ENCODE peak calls at places on chromosomes 7 and 10, in ten cellular contexts. One of them, this sample, is unnamed.

GRCh38 chr7:30412810-30413504 is 65.6 kb downstream of the NOD1 start:
- DNase-seq in endodermal cell: peak
- DNase-seq in AG04450: peak
- DNase-seq in brain microvascular endothelial cell: peak
- DNase-seq in foreskin fibroblast: peak
- DNase-seq in right cardiac atrium: no peak
- DNase-seq in fibroblast of mammary gland: peak
- DNase-seq in cardiac muscle cell: peak
- DNase-seq in tibial artery: no peak
- DNase-seq in psoas muscle: no peak
- DNase-seq in this sample: peak

GRCh38 chr10:48976208-48976607 is 36.6 kb upstream of the LRRC18 start:
- DNase-seq in endodermal cell: peak
- DNase-seq in fibroblast of mammary gland: peak
- DNase-seq in psoas muscle: no peak
- DNase-seq in brain microvascular endothelial cell: no peak
- DNase-seq in right cardiac atrium: no peak
- DNase-seq in cardiac muscle cell: peak
- DNase-seq in foreskin fibroblast: no peak
- DNase-seq in AG04450: no peak
- DNase-seq in tibial artery: peak
- DNase-seq in this sample: no peak

GRCh38 chr10:126133906-126134703 is 237.7 kb downstream of the FANK1 start:
- DNase-seq in tibial artery: no peak
- DNase-seq in cardiac muscle cell: peak
- DNase-seq in right cardiac atrium: no peak
- DNase-seq in endodermal cell: no peak
- DNase-seq in foreskin fibroblast: peak
- DNase-seq in AG04450: peak
- DNase-seq in fibroblast of mammary gland: peak
- DNase-seq in brain microvascular endothelial cell: peak
- DNase-seq in psoas muscle: no peak
- DNase-seq in this sample: no peak

GRCh38 chr10:29688230-29688634 is 53.5 kb upstream of the SVIL start:
- DNase-seq in right cardiac atrium: no peak
- DNase-seq in AG04450: no peak
- DNase-seq in psoas muscle: no peak
- DNase-seq in brain microvascular endothelial cell: no peak
- DNase-seq in foreskin fibroblast: no peak
- DNase-seq in fibroblast of mammary gland: peak
- DNase-seq in cardiac muscle cell: no peak
- DNase-seq in endodermal cell: peak
- DNase-seq in tibial artery: no peak
- DNase-seq in this sample: peak

GRCh38 chr7:84187087-84187805 is 7.3 kb downstream of the SEMA3A start:
- DNase-seq in brain microvascular endothelial cell: no peak
- DNase-seq in tibial artery: no peak
- DNase-seq in fibroblast of mammary gland: no peak
- DNase-seq in AG04450: no peak
- DNase-seq in psoas muscle: no peak
- DNase-seq in endodermal cell: no peak
- DNase-seq in foreskin fibroblast: no peak
- DNase-seq in cardiac muscle cell: peak
- DNase-seq in right cardiac atrium: no peak
- DNase-seq in this sample: no peak

GRCh38 chr7:11341285-11341944 is 367.7 kb downstream of the PHF14 start:
- DNase-seq in foreskin fibroblast: no peak
- DNase-seq in brain microvascular endothelial cell: peak
- DNase-seq in right cardiac atrium: no peak
- DNase-seq in cardiac muscle cell: peak
- DNase-seq in AG04450: no peak
- DNase-seq in psoas muscle: no peak
- DNase-seq in endodermal cell: no peak
- DNase-seq in tibial artery: no peak
- DNase-seq in fibroblast of mammary gland: peak
- DNase-seq in this sample: no peak

GRCh38 chr10:26468691-26469090 is 30.6 kb downstream of the APBB1IP start:
- DNase-seq in right cardiac atrium: no peak
- DNase-seq in cardiac muscle cell: no peak
- DNase-seq in foreskin fibroblast: no peak
- DNase-seq in endodermal cell: no peak
- DNase-seq in AG04450: no peak
- DNase-seq in brain microvascular endothelial cell: no peak
- DNase-seq in tibial artery: no peak
- DNase-seq in psoas muscle: no peak
- DNase-seq in fibroblast of mammary gland: no peak
- DNase-seq in this sample: no peak

GRCh38 chr7:51151452-51151851 is 165.2 kb downstream of the COBL start:
- DNase-seq in cardiac muscle cell: no peak
- DNase-seq in fibroblast of mammary gland: no peak
- DNase-seq in AG04450: no peak
- DNase-seq in right cardiac atrium: no peak
- DNase-seq in psoas muscle: no peak
- DNase-seq in brain microvascular endothelial cell: no peak
- DNase-seq in foreskin fibroblast: no peak
- DNase-seq in tibial artery: no peak
- DNase-seq in endodermal cell: no peak
- DNase-seq in this sample: no peak

GRCh38 chr10:13253726-13254125 is 19.6 kb upstream of the UCMA start:
- DNase-seq in psoas muscle: no peak
- DNase-seq in tibial artery: no peak
- DNase-seq in right cardiac atrium: no peak
- DNase-seq in brain microvascular endothelial cell: no peak
- DNase-seq in endodermal cell: no peak
- DNase-seq in foreskin fibroblast: no peak
- DNase-seq in cardiac muscle cell: no peak
- DNase-seq in fibroblast of mammary gland: no peak
- DNase-seq in AG04450: no peak
- DNase-seq in this sample: no peak

DNA sequence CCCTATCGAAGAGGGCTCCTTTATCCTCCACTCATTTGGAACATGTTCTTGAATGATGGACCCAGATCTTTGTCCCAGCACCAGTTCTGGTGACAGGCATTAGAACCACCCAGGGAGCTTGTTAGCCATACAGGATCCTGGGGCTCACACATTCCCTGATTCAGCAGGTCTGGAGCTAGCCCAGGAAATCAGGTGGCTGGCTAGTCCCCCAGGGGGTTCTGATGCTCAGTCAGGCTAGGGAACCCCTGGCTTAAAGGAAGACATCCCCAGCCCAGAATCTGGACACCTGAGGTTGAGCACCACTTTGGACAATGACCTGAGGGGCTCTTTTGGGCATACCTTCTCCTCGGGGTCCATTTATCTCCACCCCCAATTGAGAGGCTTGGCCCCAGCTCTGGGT is 37.0 kb upstream of the NANOS1 start:
- DNase-seq in foreskin fibroblast: no peak
- DNase-seq in psoas muscle: no peak
- DNase-seq in tibial artery: no peak
- DNase-seq in endodermal cell: no peak
- DNase-seq in cardiac muscle cell: no peak
- DNase-seq in AG04450: no peak
- DNase-seq in fibroblast of mammary gland: no peak
- DNase-seq in right cardiac atrium: no peak
- DNase-seq in brain microvascular endothelial cell: no peak
- DNase-seq in this sample: no peak
- H3K4me3 ChIP-seq in foreskin fibroblast: no peak
- H3K4me3 ChIP-seq in psoas muscle: no peak
- H3K4me3 ChIP-seq in tibial artery: no peak
- H3K4me3 ChIP-seq in endodermal cell: no peak
- H3K4me3 ChIP-seq in cardiac muscle cell: no peak
- H3K4me3 ChIP-seq in AG04450: no peak
- H3K4me3 ChIP-seq in fibroblast of mammary gland: no peak
- H3K4me3 ChIP-seq in right cardiac atrium: no peak
- H3K4me3 ChIP-seq in brain microvascular endothelial cell: no peak
- H3K4me3 ChIP-seq in this sample: no peak

GRCh38 chr7:117021960-117022359 is 68.7 kb downstream of the ST7 start:
- DNase-seq in fibroblast of mammary gland: no peak
- DNase-seq in cardiac muscle cell: no peak
- DNase-seq in psoas muscle: no peak
- DNase-seq in brain microvascular endothelial cell: no peak
- DNase-seq in tibial artery: no peak
- DNase-seq in AG04450: no peak
- DNase-seq in endodermal cell: no peak
- DNase-seq in foreskin fibroblast: no peak
- DNase-seq in right cardiac atrium: no peak
- DNase-seq in this sample: no peak
- H3K4me3 ChIP-seq in fibroblast of mammary gland: no peak
- H3K4me3 ChIP-seq in cardiac muscle cell: peak
- H3K4me3 ChIP-seq in psoas muscle: peak
- H3K4me3 ChIP-seq in brain microvascular endothelial cell: peak
- H3K4me3 ChIP-seq in tibial artery: peak
- H3K4me3 ChIP-seq in AG04450: peak
- H3K4me3 ChIP-seq in endodermal cell: no peak
- H3K4me3 ChIP-seq in foreskin fibroblast: peak
- H3K4me3 ChIP-seq in right cardiac atrium: no peak
- H3K4me3 ChIP-seq in this sample: no peak

GRCh38 chr7:131944556-131945069 is 388.2 kb upstream of the PODXL start:
- DNase-seq in tibial artery: peak
- DNase-seq in psoas muscle: no peak
- DNase-seq in brain microvascular endothelial cell: no peak
- DNase-seq in cardiac muscle cell: no peak
- DNase-seq in foreskin fibroblast: no peak
- DNase-seq in fibroblast of mammary gland: no peak
- DNase-seq in endodermal cell: no peak
- DNase-seq in AG04450: no peak
- DNase-seq in right cardiac atrium: no peak
- DNase-seq in this sample: no peak

GRCh38 chr7:131943211-131943610 is 386.8 kb upstream of the PODXL start:
- DNase-seq in foreskin fibroblast: no peak
- DNase-seq in fibroblast of mammary gland: no peak
- DNase-seq in right cardiac atrium: no peak
- DNase-seq in tibial artery: peak
- DNase-seq in brain microvascular endothelial cell: no peak
- DNase-seq in psoas muscle: no peak
- DNase-seq in endodermal cell: peak
- DNase-seq in cardiac muscle cell: no peak
- DNase-seq in AG04450: no peak
- DNase-seq in this sample: no peak

GRCh38 chr7:131945948-131946525 is 389.6 kb upstream of the PODXL start:
- DNase-seq in AG04450: no peak
- DNase-seq in psoas muscle: no peak
- DNase-seq in brain microvascular endothelial cell: no peak
- DNase-seq in cardiac muscle cell: no peak
- DNase-seq in fibroblast of mammary gland: no peak
- DNase-seq in foreskin fibroblast: no peak
- DNase-seq in tibial artery: peak
- DNase-seq in right cardiac atrium: no peak
- DNase-seq in endodermal cell: peak
- DNase-seq in this sample: no peak

GRCh38 chr7:131943616-131944015 is 387.2 kb upstream of the PODXL start:
- DNase-seq in foreskin fibroblast: no peak
- DNase-seq in tibial artery: peak
- DNase-seq in brain microvascular endothelial cell: no peak
- DNase-seq in AG04450: no peak
- DNase-seq in psoas muscle: no peak
- DNase-seq in fibroblast of mammary gland: no peak
- DNase-seq in right cardiac atrium: no peak
- DNase-seq in endodermal cell: peak
- DNase-seq in cardiac muscle cell: no peak
- DNase-seq in this sample: no peak

DNA sequence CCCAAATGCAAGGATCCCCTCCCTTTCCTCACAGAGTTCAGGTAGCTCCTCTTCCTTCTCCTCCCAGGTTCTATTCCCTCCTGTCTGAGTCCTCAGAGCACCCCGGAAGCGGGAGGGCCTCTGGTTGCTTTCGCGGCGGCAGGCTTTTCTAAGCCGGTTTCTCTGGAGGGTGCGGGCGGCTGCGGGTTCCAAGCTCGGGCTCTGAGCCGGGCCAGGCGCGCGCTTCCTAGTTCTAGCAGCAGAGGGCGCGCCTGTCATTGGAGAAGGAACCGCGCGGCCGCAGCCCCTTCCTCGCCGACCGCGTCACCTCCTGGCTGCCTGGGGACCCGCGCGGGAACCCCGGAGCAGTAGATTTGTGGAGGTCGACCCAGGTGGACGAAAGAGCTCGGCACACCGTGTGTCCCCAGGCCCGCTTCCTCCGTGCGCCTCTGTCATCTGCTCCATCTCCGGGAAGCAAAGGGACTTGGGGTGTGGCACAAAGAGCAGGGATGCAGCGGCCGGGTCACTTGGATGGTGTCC is 388.9 kb upstream of the PODXL start:
- DNase-seq in tibial artery: peak
- DNase-seq in right cardiac atrium: peak
- DNase-seq in brain microvascular endothelial cell: peak
- DNase-seq in foreskin fibroblast: peak
- DNase-seq in cardiac muscle cell: peak
- DNase-seq in psoas muscle: peak
- DNase-seq in AG04450: no peak
- DNase-seq in endodermal cell: peak
- DNase-seq in fibroblast of mammary gland: peak
- DNase-seq in this sample: no peak
- H3K4me3 ChIP-seq in tibial artery: peak
- H3K4me3 ChIP-seq in right cardiac atrium: no peak
- H3K4me3 ChIP-seq in brain microvascular endothelial cell: peak
- H3K4me3 ChIP-seq in foreskin fibroblast: peak
- H3K4me3 ChIP-seq in cardiac muscle cell: no peak
- H3K4me3 ChIP-seq in psoas muscle: peak
- H3K4me3 ChIP-seq in AG04450: no peak
- H3K4me3 ChIP-seq in endodermal cell: no peak
- H3K4me3 ChIP-seq in fibroblast of mammary gland: no peak
- H3K4me3 ChIP-seq in this sample: peak

GRCh38 chr7:101588131-101588935 is 40.8 kb downstream of the MYL10 start:
- DNase-seq in tibial artery: no peak
- DNase-seq in fibroblast of mammary gland: no peak
- DNase-seq in foreskin fibroblast: no peak
- DNase-seq in endodermal cell: no peak
- DNase-seq in right cardiac atrium: no peak
- DNase-seq in AG04450: no peak
- DNase-seq in cardiac muscle cell: no peak
- DNase-seq in psoas muscle: no peak
- DNase-seq in brain microvascular endothelial cell: no peak
- DNase-seq in this sample: no peak

GRCh38 chr7:101589976-101590662 is 39.0 kb downstream of the MYL10 start:
- DNase-seq in brain microvascular endothelial cell: no peak
- DNase-seq in tibial artery: no peak
- DNase-seq in psoas muscle: no peak
- DNase-seq in cardiac muscle cell: no peak
- DNase-seq in right cardiac atrium: no peak
- DNase-seq in fibroblast of mammary gland: no peak
- DNase-seq in endodermal cell: no peak
- DNase-seq in foreskin fibroblast: no peak
- DNase-seq in AG04450: no peak
- DNase-seq in this sample: no peak

GRCh38 chr7:101589052-101589451 is 40.0 kb downstream of the MYL10 start:
- DNase-seq in endodermal cell: no peak
- DNase-seq in tibial artery: no peak
- DNase-seq in psoas muscle: no peak
- DNase-seq in cardiac muscle cell: no peak
- DNase-seq in fibroblast of mammary gland: no peak
- DNase-seq in foreskin fibroblast: no peak
- DNase-seq in AG04450: no peak
- DNase-seq in right cardiac atrium: no peak
- DNase-seq in brain microvascular endothelial cell: no peak
- DNase-seq in this sample: no peak

GRCh38 chr7:101586078-101586941 is 42.8 kb downstream of the MYL10 start:
- DNase-seq in right cardiac atrium: no peak
- DNase-seq in brain microvascular endothelial cell: no peak
- DNase-seq in endodermal cell: peak
- DNase-seq in AG04450: no peak
- DNase-seq in cardiac muscle cell: no peak
- DNase-seq in psoas muscle: no peak
- DNase-seq in fibroblast of mammary gland: no peak
- DNase-seq in foreskin fibroblast: no peak
- DNase-seq in tibial artery: no peak
- DNase-seq in this sample: no peak

GRCh38 chr7:101586971-101587370 is 42.1 kb downstream of the MYL10 start:
- DNase-seq in fibroblast of mammary gland: no peak
- DNase-seq in tibial artery: no peak
- DNase-seq in AG04450: no peak
- DNase-seq in cardiac muscle cell: no peak
- DNase-seq in foreskin fibroblast: no peak
- DNase-seq in brain microvascular endothelial cell: no peak
- DNase-seq in psoas muscle: no peak
- DNase-seq in endodermal cell: no peak
- DNase-seq in right cardiac atrium: no peak
- DNase-seq in this sample: no peak
- H3K4me3 ChIP-seq in fibroblast of mammary gland: no peak
- H3K4me3 ChIP-seq in tibial artery: no peak
- H3K4me3 ChIP-seq in AG04450: no peak
- H3K4me3 ChIP-seq in cardiac muscle cell: no peak
- H3K4me3 ChIP-seq in foreskin fibroblast: no peak
- H3K4me3 ChIP-seq in brain microvascular endothelial cell: no peak
- H3K4me3 ChIP-seq in psoas muscle: no peak
- H3K4me3 ChIP-seq in endodermal cell: no peak
- H3K4me3 ChIP-seq in right cardiac atrium: no peak
- H3K4me3 ChIP-seq in this sample: no peak